ENCODE peak calls at places on chromosomes 3 and 15, in four cellular contexts. B is lower lobe of right lung; P is CD8-positive, alpha-beta T cell; C is mammary epithelial cell. W is an unnamed sample.

GRCh38 chr3:168251371-168251770 is 155.6 kb upstream of the GOLIM4 start:
- DNase-seq in C (no peak), B (no peak), P (no peak), W (no peak)

GRCh38 chr3:46915297-46915822 is 37.8 kb downstream of the PTH1R start:
- DNase-seq in P (no peak), C (no peak), B (no peak), W (no peak)

GRCh38 chr15:70486451-70487379 is 276.6 kb downstream of the UACA start:
- DNase-seq in C (peak; percentile 93), B (peak; percentile 75), P (peak; percentile 31), W (no peak)

GRCh38 chr3:161026612-161027217 is 78.4 kb downstream of the B3GALNT1 start:
- DNase-seq in B (no peak), C (no peak), P (no peak), W (no peak)

GRCh38 chr3:34742151-34742550 is 897.2 kb upstream of the ARPP21 start:
- DNase-seq in P (no peak), C (no peak), B (no peak), W (no peak)

GRCh38 chr3:100591411-100591810 is 18.0 kb upstream of the ADGRG7 start:
- DNase-seq in P (no peak), B (no peak), C (no peak), W (no peak)

GRCh38 chr3:57227930-57228733 is 603 bp downstream of the APPL1 start:
- DNase-seq in C (peak; percentile 49), B (peak; percentile 66), P (peak; percentile 27), W (peak; percentile 57)

GRCh38 chr3:55244247-55244646 is 242.9 kb downstream of the WNT5A start:
- DNase-seq in P (no peak), B (no peak), C (no peak), W (no peak)

GRCh38 chr15:60184579-60184978 is 180.5 kb downstream of the FOXB1 start:
- DNase-seq in P (no peak), B (no peak), C (peak; percentile 27), W (no peak)

GRCh38 chr3:184379375-184380209 is at the start of gene CHRD:
- DNase-seq in B (no peak), C (no peak), P (no peak), W (peak; percentile 85)
- H3K27me3 ChIP-seq in B (peaks cover 28% of the 10 kb centered on the region), C (peaks cover 18% of the 10 kb centered on the region), P (peaks cover 25% of the 10 kb centered on the region), W (peaks cover 45% of the 10 kb centered on the region)

GRCh38 chr3:112140584-112140983 is 7.5 kb upstream of the GCSAM start:
- DNase-seq in P (no peak), C (no peak), B (no peak), W (no peak)

GRCh38 chr3:112136046-112136445 is 3.0 kb upstream of the GCSAM start:
- DNase-seq in B (no peak), P (no peak), C (no peak), W (no peak)

GRCh38 chr3:112134335-112135124 is 1.5 kb upstream of the GCSAM start:
- DNase-seq in B (no peak), P (no peak), C (peak; percentile 33), W (no peak)

GRCh38 chr3:112133606-112134334 is 722 bp upstream of the GCSAM start:
- DNase-seq in P (no peak), C (no peak), B (no peak), W (no peak)

DNA sequence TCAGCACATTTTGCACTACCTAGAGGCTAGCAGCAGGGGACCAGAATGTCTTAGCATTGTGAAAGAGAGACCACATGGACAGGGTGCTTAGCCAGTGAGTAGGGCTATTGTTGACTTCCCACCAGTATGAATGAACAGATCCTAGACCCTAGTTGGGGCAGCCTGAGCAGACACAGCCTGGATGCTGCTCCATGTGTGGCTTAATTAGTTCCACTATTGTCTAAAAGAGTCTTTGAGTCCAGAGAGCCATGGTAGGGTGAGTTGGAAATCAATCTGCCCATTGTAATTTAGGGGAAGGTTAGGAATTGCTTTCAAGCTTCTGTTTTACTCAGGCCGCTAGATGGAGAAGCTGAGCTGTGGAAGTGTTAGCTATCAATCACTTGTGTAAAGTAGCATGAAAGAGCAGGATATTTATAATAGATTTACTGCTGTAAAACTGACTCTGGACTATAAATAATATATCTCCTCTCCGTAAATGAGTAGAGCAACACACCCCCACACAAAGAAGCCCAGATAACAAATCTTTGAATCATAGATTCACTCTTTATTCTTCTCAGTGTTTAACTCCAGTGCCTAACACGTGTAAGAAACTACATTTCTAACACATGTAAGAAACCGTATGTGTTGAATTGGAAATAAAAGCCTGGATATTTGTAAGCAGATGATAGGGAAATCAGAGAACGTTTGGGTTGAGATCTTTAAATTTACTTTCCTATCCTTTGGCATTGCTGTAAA is 4.1 kb upstream of the GCSAM start:
- DNase-seq in P (no peak), C (peak; percentile 53), B (no peak), W (peak; percentile 27)
- H3K4me3 ChIP-seq in P (no peak overlapping the region), C (no peak overlapping the region), B (no peak overlapping the region), W (no peak overlapping the region)

DNA sequence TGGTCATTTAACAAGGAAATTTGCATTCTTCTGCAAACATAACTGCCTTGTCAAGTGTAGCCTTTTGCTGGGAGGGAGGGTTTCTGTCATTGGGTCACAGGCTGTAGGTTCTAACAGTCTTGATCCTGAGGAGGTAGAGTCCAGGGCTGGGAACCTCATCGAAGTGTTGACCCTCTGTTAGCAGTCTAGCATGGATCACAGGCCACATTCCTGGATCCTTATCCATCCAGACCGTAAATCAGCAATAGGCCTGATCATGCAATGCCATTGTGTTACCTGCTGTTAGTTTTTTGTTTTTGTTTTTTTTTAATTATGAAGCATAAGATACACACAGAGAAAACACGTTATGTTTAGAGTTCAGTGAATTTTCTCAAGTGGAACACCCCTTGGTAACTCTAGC is 282.0 kb upstream of the TPM1 start:
- DNase-seq in C (no peak), B (no peak), P (no peak), W (no peak)
- H3K36me3 ChIP-seq in C (no peaks in the 10 kb centered on the region), B (peaks cover 6% of the 10 kb centered on the region), P (no peaks in the 10 kb centered on the region), W (no peaks in the 10 kb centered on the region)

GRCh38 chr3:127420825-127421224 is 133.0 kb upstream of the PRR20G start:
- DNase-seq in B (no peak), C (no peak), P (no peak), W (no peak)
- H3K27me3 ChIP-seq in B (peaks cover 11% of the 10 kb centered on the region), C (peaks cover 4% of the 10 kb centered on the region), P (no peaks in the 10 kb centered on the region), W (no peaks in the 10 kb centered on the region)

DNA sequence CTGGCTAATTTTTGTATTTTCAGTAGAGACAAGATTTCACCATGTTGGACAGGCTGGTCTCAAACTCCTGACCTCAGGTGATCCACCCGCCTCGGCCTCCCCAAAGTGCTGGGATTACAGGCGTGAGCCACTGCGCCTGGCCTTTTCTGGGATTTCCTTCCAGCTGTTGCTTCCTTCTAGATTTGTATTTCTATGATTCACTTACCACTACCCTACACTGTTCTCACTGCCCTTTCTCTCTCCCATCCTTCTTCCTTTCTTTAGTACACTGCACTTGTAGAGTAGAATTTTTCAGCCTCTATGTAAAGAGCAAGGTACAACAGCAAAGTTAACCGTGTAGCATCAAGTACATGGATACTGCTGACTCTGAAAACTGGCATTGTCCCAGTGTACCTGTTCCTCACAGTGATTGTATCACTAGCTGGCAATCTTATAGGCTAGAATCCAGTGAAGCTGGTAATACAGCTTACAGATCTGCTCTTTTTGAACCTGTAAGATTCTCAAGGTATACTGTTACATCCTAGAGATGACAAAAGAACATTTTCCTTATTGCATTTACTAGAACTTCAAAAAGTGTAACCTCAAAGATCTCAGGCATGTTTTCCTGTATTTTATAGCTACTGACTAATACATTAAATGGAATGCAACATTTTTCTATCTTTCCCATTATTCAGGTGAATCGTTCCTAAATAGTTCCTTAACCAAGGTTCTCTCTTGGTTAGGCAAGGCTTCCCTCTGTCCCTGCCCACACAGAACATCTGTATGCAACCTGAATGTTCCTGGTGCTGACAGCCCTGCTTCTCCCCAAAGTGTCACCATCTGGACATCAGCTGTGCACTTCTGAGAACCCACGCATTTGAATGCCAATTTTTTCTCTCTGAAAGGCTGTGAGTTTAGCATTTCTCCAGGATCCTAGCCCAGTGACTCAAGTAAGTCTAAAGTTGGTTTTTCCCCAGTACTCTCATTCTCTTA is 74.1 kb upstream of the RAP2B start:
- DNase-seq in B (no peak), P (no peak), C (peak; percentile 52), W (no peak)
- H3K4me3 ChIP-seq in B (no peak overlapping the region), P (no peak overlapping the region), C (no peak overlapping the region), W (no peak overlapping the region)

GRCh38 chr15:92400980-92401787 is 7.5 kb downstream of the ST8SIA2 start:
- DNase-seq in P (no peak), C (no peak), B (no peak), W (no peak)
- H3K36me3 ChIP-seq in P (no peaks in the 10 kb centered on the region), C (no peaks in the 10 kb centered on the region), B (no peaks in the 10 kb centered on the region), W (no peaks in the 10 kb centered on the region)

DNA sequence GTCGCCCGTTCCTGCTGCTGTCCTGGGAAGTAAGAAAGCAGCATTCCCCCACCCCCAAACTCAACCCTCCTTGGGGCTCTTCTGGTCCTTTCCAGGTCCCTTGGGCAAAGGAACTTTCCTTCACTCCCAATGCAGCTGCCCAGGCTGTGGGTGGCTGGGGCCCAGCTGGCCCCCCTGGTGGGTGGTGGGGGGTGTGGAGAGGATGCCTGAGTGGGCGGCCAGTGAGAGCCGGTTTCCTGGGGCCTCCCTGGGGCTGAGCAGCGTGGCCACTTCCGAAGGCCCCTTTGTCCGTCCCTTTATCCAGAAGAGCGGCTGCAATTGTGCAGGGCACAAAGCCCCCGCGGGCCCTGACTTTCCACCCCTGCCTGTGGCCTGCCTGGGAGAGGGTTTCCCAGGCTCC is 61.0 kb downstream of the RHCG start:
- DNase-seq in C (no peak), P (no peak), B (no peak), W (peak; percentile 47)
- H3K27me3 ChIP-seq in C (peaks cover 6% of the 10 kb centered on the region), P (peaks cover 4% of the 10 kb centered on the region), B (peaks cover 33% of the 10 kb centered on the region), W (peaks cover 8% of the 10 kb centered on the region)

DNA sequence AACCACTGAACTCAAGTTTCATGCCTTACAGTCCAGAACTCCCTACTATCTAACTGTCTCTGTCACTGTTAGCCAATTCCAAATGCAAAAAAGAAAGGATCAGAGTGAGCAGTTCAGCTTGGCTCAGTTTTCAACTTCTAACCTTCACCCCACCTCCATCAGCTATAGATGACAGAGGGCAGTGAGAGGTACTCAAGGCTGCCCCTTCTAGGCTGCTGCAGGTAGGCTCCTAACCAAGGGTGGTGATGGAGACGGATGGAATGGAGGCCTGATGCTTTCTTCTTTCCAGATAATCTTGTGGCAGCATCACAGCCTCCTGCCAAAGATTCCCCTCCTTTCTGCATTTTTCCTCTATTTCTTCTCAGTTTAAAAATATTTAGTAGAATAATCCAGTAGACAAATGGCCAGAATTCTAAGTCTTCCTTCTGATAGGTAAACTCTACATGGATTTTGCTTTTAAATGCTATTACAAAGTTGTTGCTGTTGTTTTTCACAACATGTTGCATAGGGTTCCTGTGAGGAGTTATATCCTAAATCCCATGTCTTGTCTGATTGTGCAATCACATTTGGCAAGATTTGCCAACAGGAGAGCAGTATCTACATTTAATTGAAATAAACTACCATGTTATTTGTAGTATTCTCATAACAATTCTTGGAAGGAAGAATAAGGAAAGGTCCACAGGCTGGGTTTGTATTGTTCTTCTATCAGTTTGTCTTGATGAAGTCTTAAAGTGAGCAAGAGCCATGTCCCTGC is 301.6 kb upstream of the TRIM42 start:
- DNase-seq in B (no peak), C (no peak), P (no peak), W (peak; percentile 10)
- H3K4me3 ChIP-seq in B (no peak overlapping the region), C (no peak overlapping the region), P (no peak overlapping the region), W (no peak overlapping the region)

DNA sequence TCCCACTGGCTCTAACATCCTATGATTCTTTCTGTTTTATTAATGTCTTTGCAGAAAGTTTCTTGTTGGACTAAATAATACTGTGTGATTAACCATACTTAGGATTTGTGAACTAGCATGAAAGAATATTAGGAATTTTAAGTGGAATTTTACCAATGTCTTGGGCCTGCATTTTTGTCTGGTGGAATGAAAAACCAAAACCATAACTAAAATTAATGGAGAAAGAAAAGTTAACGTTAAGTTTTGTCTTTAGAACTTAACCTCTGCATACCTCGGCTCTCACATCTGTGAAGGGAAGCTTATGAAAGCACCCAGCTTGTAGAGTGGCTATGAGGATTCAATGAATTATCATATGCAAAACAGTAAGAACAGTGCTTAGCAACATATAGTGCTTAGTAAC is 6.5 kb downstream of the FBN1 start:
- DNase-seq in P (no peak), C (no peak), B (no peak), W (no peak)
- H3K36me3 ChIP-seq in P (no peaks in the 10 kb centered on the region), C (no peaks in the 10 kb centered on the region), B (no peaks in the 10 kb centered on the region), W (no peaks in the 10 kb centered on the region)

W was measured in H7.